ENCODE peak calls at places on chromosomes 16 and 17, in four cellular contexts. C is cardiac muscle cell; E is effector memory CD4-positive, alpha-beta T cell; U is left ventricle myocardium inferior. P is an unnamed sample.

GRCh38 chr17:17393976-17394375 is 82.8 kb upstream of the MED9 start:
- DNase-seq in E (no peak), C (no peak), U (no peak), P (peak; percentile 30)

GRCh38 chr17:74566132-74566753 is 1.1 kb downstream of the CD300H start:
- DNase-seq in E (no peak), U (no peak), C (peak; percentile 67), P (no peak)

GRCh38 chr17:59783221-59784016 is 76.0 kb downstream of the VMP1 start:
- DNase-seq in E (no peak), C (peak; percentile 67), U (no peak), P (no peak)

GRCh38 chr16:73189132-73189531 is 141.2 kb upstream of the ZFHX3 start:
- DNase-seq in E (no peak), C (no peak), U (no peak), P (no peak)

GRCh38 chr17:81031571-81032550 is 3.1 kb upstream of the BAIAP2 start:
- DNase-seq in C (no peak), U (no peak), E (no peak), P (peak; percentile 44)

GRCh38 chr17:73645050-73645871 is 1.0 kb upstream of the SDK2 start:
- DNase-seq in C (peak; percentile 57), E (no peak), U (peak; percentile 60), P (peak; percentile 38)

GRCh38 chr16:29910819-29911675 is 10.8 kb downstream of the ASPHD1 start:
- DNase-seq in U (no peak), E (no peak), C (no peak), P (no peak)

GRCh38 chr17:80760501-80760900 is 215.9 kb downstream of the RPTOR start:
- DNase-seq in C (no peak), E (no peak), U (no peak), P (no peak)

GRCh38 chr16:84616515-84616914 is 1.4 kb downstream of the COTL1 start:
- DNase-seq in E (no peak), C (no peak), U (no peak), P (no peak)

GRCh38 chr16:1691956-1692355 is 13.9 kb downstream of the JPT2 start:
- DNase-seq in C (peak; percentile 64), E (no peak), U (no peak), P (no peak)

GRCh38 chr17:36742267-36743000 is 141.1 kb downstream of the MRM1 start:
- DNase-seq in U (no peak), C (no peak), E (no peak), P (no peak)

GRCh38 chr16:58508671-58509251 is 6.6 kb upstream of the SETD6 start:
- DNase-seq in C (no peak), E (no peak), U (no peak), P (no peak)

GRCh38 chr16:57999366-57999970 is 1.0 kb downstream of the ZNF319 start:
- DNase-seq in C (no peak), E (no peak), U (no peak), P (no peak)

GRCh38 chr16:82037251-82037650 is 2.2 kb downstream of the HSD17B2 start:
- DNase-seq in C (no peak), U (no peak), E (no peak), P (no peak)
- H3K4me3 ChIP-seq in C (no peak overlapping the region), U (no peak overlapping the region), E (no peak overlapping the region), P (no peak overlapping the region)

GRCh38 chr17:78771758-78772382 is 10.2 kb downstream of the CYTH1 start:
- DNase-seq in U (no peak), C (no peak), E (no peak), P (no peak)
- H3K4me3 ChIP-seq in U (no peak overlapping the region), C (no peak overlapping the region), E (peak overlapping the region; percentile 45), P (no peak overlapping the region)

GRCh38 chr16:20899503-20900298 is 457 bp downstream of the DCUN1D3 start:
- DNase-seq in C (no peak), U (peak; percentile 21), E (no peak), P (peak; percentile 62)
- H3K4me3 ChIP-seq in C (peak overlapping the region; percentile 72), U (peak overlapping the region; percentile 92), E (peak overlapping the region; percentile 88), P (peak overlapping the region; percentile 91)

DNA sequence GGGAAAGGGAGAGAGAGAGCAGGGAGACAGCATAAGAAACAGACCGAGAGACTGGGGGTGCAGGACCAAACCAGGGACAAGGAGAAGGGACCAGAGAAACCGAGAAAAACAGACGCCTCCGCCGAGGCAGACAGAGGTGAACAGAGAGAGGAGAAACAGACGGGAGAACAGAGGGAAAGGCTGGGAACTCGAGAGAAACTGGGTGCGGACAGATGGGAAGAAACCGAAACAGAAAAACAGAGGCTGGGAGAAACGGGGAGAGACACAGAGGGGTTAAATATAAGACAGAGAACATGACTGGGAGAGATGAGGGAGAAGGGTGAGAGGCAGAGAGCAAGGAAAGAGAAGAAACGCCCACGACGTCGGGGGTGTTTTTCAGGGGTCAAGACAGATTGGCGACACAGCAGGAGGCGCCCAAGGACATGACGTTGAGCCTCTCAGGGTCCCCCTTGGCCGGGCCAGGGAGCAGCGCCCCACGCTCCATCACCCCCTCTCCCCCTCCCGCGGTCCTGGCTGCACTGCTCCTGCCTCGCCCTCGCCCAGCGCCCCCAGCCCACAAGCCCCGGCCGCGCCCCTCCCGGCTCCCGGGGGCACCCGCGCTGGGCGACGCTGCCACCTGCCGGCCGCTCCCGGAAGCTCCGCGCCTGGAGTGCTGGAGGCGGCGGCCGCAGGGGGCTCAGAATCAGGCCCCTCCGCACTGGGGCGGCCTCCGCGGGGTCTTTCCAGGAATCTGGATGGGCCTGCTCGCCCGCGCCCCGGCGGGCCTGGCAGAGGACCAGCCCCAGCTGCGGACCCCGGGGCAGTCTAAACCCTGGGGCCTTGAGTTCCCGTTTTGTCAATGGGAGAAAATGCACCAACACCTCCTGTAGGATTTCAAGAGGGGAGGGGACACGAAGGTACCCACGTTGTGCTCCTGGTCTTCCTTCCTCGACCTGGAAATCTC is 1.3 kb upstream of the TMEM92 start:
- DNase-seq in U (peak; percentile 58), E (peak; percentile 40), C (peak; percentile 64), P (peak; percentile 55)
- H3K4me3 ChIP-seq in U (peak overlapping the region; percentile 70), E (peak overlapping the region; percentile 17), C (peak overlapping the region; percentile 27), P (peak overlapping the region; percentile 70)